ENCODE peak calls at places on chromosomes 3 and 15, in four cellular contexts. One of them, this sample, is unnamed.

GRCh38 chr3:178291555-178291954 is 244.7 kb upstream of the KCNMB2 start:
- DNase-seq in left ventricle myocardium inferior: no peak
- DNase-seq in PC-3: no peak
- DNase-seq in body of pancreas: no peak
- DNase-seq in this sample: no peak

GRCh38 chr3:45312836-45313493 is 75.4 kb upstream of the LARS2 start:
- DNase-seq in left ventricle myocardium inferior: no peak
- DNase-seq in body of pancreas: no peak
- DNase-seq in PC-3: no peak
- DNase-seq in this sample: no peak

GRCh38 chr3:159711560-159712333 is 276.9 kb upstream of the IL12A start:
- DNase-seq in body of pancreas: no peak
- DNase-seq in left ventricle myocardium inferior: peak; percentile 22
- DNase-seq in PC-3: peak; percentile 90
- DNase-seq in this sample: no peak

GRCh38 chr3:7710284-7710683 is 791.3 kb upstream of the LMCD1 start:
- DNase-seq in body of pancreas: no peak
- DNase-seq in left ventricle myocardium inferior: no peak
- DNase-seq in PC-3: no peak
- DNase-seq in this sample: no peak

GRCh38 chr3:29565236-29565635 is 284.4 kb downstream of the RBMS3 start:
- DNase-seq in PC-3: no peak
- DNase-seq in body of pancreas: no peak
- DNase-seq in left ventricle myocardium inferior: no peak
- DNase-seq in this sample: no peak

GRCh38 chr15:49044761-49045571 is 1.3 kb downstream of the SECISBP2L start:
- DNase-seq in left ventricle myocardium inferior: no peak
- DNase-seq in body of pancreas: no peak
- DNase-seq in PC-3: peak; percentile 5
- DNase-seq in this sample: no peak

GRCh38 chr3:159724627-159725026 is 264.0 kb upstream of the IL12A start:
- DNase-seq in body of pancreas: no peak
- DNase-seq in left ventricle myocardium inferior: no peak
- DNase-seq in PC-3: peak; percentile 75
- DNase-seq in this sample: no peak

GRCh38 chr3:70963412-70963811 is 620.1 kb downstream of the FOXP1 start:
- DNase-seq in body of pancreas: no peak
- DNase-seq in PC-3: peak; percentile 45
- DNase-seq in left ventricle myocardium inferior: no peak
- DNase-seq in this sample: no peak

GRCh38 chr3:8730641-8731040 is 3.0 kb upstream of the CAV3 start:
- DNase-seq in left ventricle myocardium inferior: no peak
- DNase-seq in PC-3: no peak
- DNase-seq in body of pancreas: no peak
- DNase-seq in this sample: no peak

GRCh38 chr3:156448300-156448699 is 106.6 kb downstream of the SSR3 start:
- DNase-seq in PC-3: peak; percentile 65
- DNase-seq in left ventricle myocardium inferior: no peak
- DNase-seq in body of pancreas: no peak
- DNase-seq in this sample: no peak

GRCh38 chr15:42082832-42083604 is 11.3 kb downstream of the PLA2G4D start:
- DNase-seq in left ventricle myocardium inferior: no peak
- DNase-seq in PC-3: no peak
- DNase-seq in body of pancreas: no peak
- DNase-seq in this sample: no peak

GRCh38 chr15:40893019-40893723 is 1.1 kb upstream of the VPS18 start:
- DNase-seq in left ventricle myocardium inferior: no peak
- DNase-seq in PC-3: no peak
- DNase-seq in body of pancreas: no peak
- DNase-seq in this sample: no peak

GRCh38 chr15:59178151-59178705 is 28.4 kb upstream of the LDHAL6B start:
- DNase-seq in left ventricle myocardium inferior: no peak
- DNase-seq in PC-3: no peak
- DNase-seq in body of pancreas: no peak
- DNase-seq in this sample: no peak

DNA sequence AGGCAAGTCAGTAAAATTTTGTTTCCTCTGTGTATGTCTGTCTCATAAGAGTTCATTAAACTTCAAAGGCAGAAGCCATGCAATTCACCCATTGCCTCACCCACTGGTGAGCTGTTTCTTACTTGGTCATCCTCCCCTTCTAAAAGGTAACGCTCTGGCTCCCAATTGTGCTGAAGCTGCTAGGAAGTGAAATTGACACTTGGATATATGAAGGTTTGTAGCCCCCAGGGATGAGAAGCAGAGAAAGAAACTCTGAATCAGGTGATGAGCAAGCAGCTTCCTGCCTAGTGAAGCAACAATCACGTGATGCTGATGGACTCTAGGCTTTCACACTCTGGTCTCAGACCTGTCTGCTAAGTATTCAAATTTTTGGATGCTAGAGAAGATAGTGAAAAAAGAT is 70.7 kb downstream of the CD200R1L start:
- DNase-seq in PC-3: peak; percentile 60
- DNase-seq in left ventricle myocardium inferior: no peak
- DNase-seq in body of pancreas: no peak
- DNase-seq in this sample: no peak
- H3K4me1 ChIP-seq in PC-3: peaks cover 71% of the 10 kb centered on the region
- H3K4me1 ChIP-seq in left ventricle myocardium inferior: peaks cover 5% of the 10 kb centered on the region
- H3K4me1 ChIP-seq in body of pancreas: no peaks in the 10 kb centered on the region
- H3K4me1 ChIP-seq in this sample: no peaks in the 10 kb centered on the region

DNA sequence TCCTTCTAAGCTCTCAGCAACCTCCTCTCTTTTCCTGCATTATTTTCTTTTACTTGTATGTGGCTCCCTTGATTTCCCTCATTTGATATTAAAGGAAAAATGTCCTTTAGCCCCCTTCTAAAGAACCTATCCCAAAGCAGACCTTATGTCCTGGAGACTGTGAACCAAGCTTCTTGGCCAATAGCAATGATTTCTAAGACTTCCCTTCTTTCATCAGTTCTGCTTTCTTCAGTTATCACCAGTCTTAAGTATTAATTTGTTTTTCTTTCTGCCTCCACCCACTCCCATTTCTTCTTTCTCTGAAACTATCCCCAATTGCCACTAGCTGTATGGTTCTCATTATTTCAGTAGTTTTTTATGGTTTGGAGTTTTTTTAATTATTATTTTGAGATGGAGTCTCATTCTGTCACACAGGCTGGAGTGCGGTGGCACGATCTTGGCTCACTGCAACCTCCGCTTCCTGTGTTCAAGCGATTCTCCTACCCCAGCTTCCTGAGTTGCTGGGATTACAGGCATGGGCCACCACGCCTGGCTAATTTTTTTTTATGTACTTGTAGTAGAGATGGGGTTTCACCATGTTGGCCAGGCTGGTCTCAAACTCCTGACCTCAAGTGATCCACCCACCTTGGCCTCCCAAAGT is 12.1 kb downstream of the TMOD3 start:
- DNase-seq in body of pancreas: no peak
- DNase-seq in PC-3: no peak
- DNase-seq in left ventricle myocardium inferior: no peak
- DNase-seq in this sample: no peak
- H3K4me1 ChIP-seq in body of pancreas: peaks cover 72% of the 10 kb centered on the region
- H3K4me1 ChIP-seq in PC-3: peaks cover 49% of the 10 kb centered on the region
- H3K4me1 ChIP-seq in left ventricle myocardium inferior: peaks cover 94% of the 10 kb centered on the region
- H3K4me1 ChIP-seq in this sample: peaks cover 6% of the 10 kb centered on the region

GRCh38 chr3:57256844-57257243 is 29.3 kb downstream of the APPL1 start:
- DNase-seq in body of pancreas: no peak
- DNase-seq in PC-3: no peak
- DNase-seq in left ventricle myocardium inferior: peak; percentile 27
- DNase-seq in this sample: no peak

GRCh38 chr3:57257678-57258077 is 30.1 kb downstream of the APPL1 start:
- DNase-seq in PC-3: peak; percentile 9
- DNase-seq in left ventricle myocardium inferior: no peak
- DNase-seq in body of pancreas: no peak
- DNase-seq in this sample: no peak

DNA sequence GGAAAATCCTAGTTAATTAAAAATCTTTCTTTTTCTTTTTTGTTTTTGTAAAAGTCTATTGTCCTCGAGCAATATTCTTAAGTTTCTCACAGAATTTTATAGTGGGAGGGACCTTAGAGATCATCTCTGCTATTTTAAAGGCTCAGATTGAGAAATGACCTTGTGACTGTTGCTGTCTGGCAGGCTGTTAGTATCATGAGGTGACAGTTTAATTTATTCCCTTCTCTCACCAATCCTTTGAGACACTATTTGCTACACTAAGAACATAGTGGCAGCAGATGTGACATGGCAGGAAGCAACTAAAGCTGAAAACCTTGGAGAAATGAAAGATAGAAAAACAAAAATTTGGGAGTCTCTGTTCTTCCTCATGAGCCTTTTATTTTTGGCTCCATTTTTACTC is 24.9 kb downstream of the APPL1 start:
- DNase-seq in body of pancreas: no peak
- DNase-seq in PC-3: no peak
- DNase-seq in left ventricle myocardium inferior: no peak
- DNase-seq in this sample: no peak
- H3K4me1 ChIP-seq in body of pancreas: peaks cover 9% of the 10 kb centered on the region
- H3K4me1 ChIP-seq in PC-3: peaks cover under 1% of the 10 kb centered on the region
- H3K4me1 ChIP-seq in left ventricle myocardium inferior: peaks cover 21% of the 10 kb centered on the region
- H3K4me1 ChIP-seq in this sample: no peaks in the 10 kb centered on the region

DNA sequence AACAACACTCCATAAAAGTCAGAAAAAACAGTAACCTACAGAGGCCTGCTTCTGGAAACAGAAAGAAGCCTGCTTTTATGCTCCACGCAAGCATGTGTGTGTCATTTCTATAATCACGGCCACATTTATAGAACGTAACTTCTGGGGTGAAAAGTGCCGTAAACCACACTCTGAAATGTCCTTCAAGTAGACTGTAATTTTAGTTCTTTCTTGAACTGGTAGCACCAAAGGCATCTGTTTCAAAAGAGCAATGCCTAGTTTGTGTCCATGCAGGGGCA is 19.5 kb upstream of the CMTM7 start:
- DNase-seq in body of pancreas: no peak
- DNase-seq in PC-3: no peak
- DNase-seq in left ventricle myocardium inferior: no peak
- DNase-seq in this sample: no peak
- H3K4me1 ChIP-seq in body of pancreas: no peaks in the 10 kb centered on the region
- H3K4me1 ChIP-seq in PC-3: no peaks in the 10 kb centered on the region
- H3K4me1 ChIP-seq in left ventricle myocardium inferior: no peaks in the 10 kb centered on the region
- H3K4me1 ChIP-seq in this sample: no peaks in the 10 kb centered on the region

GRCh38 chr3:51966486-51966885 is 768 bp downstream of the PCBP4 start:
- DNase-seq in PC-3: no peak
- DNase-seq in left ventricle myocardium inferior: no peak
- DNase-seq in body of pancreas: no peak
- DNase-seq in this sample: no peak

GRCh38 chr3:51967384-51968174 is at the start of gene PCBP4:
- DNase-seq in body of pancreas: peak; percentile 86
- DNase-seq in left ventricle myocardium inferior: peak; percentile 78
- DNase-seq in PC-3: peak; percentile 64
- DNase-seq in this sample: peak; percentile 90

GRCh38 chr3:51966016-51966415 is 1.2 kb downstream of the PCBP4 start:
- DNase-seq in left ventricle myocardium inferior: no peak
- DNase-seq in body of pancreas: no peak
- DNase-seq in PC-3: no peak
- DNase-seq in this sample: no peak

GRCh38 chr3:51968175-51968681 is 974 bp upstream of the PCBP4 start:
- DNase-seq in PC-3: no peak
- DNase-seq in left ventricle myocardium inferior: no peak
- DNase-seq in body of pancreas: peak; percentile 33
- DNase-seq in this sample: no peak

GRCh38 chr3:51966941-51967383 is 292 bp downstream of the PCBP4 start:
- DNase-seq in PC-3: no peak
- DNase-seq in left ventricle myocardium inferior: no peak
- DNase-seq in body of pancreas: peak; percentile 35
- DNase-seq in this sample: no peak
- H3K4me1 ChIP-seq in PC-3: peaks cover 16% of the 10 kb centered on the region
- H3K4me1 ChIP-seq in left ventricle myocardium inferior: peaks cover 89% of the 10 kb centered on the region
- H3K4me1 ChIP-seq in body of pancreas: peaks cover 64% of the 10 kb centered on the region
- H3K4me1 ChIP-seq in this sample: peaks cover 2% of the 10 kb centered on the region

DNA sequence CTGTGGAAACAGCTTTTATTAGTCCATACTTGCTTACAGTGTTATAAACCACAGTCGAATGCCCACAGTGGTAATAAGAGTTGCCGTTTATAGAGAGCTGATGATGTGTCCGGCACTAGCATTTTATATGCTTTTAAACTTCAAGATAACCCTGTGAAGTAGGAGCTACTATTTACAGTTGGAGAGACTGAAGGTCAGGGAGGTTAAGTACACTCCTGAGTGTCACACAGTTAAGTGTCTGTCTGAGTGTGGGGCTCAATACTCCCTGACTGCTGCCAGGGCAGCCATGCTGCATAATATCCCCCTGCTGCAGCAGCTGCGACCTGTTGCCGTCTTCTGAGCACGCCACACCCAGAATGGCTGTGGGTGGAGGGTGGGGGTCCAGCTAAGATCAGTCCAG is 89.9 kb upstream of the TNFAIP8L3 start:
- DNase-seq in PC-3: no peak
- DNase-seq in left ventricle myocardium inferior: no peak
- DNase-seq in body of pancreas: no peak
- DNase-seq in this sample: no peak
- H3K4me1 ChIP-seq in PC-3: no peaks in the 10 kb centered on the region
- H3K4me1 ChIP-seq in left ventricle myocardium inferior: peaks cover 40% of the 10 kb centered on the region
- H3K4me1 ChIP-seq in body of pancreas: no peaks in the 10 kb centered on the region
- H3K4me1 ChIP-seq in this sample: peaks cover 3% of the 10 kb centered on the region

DNA sequence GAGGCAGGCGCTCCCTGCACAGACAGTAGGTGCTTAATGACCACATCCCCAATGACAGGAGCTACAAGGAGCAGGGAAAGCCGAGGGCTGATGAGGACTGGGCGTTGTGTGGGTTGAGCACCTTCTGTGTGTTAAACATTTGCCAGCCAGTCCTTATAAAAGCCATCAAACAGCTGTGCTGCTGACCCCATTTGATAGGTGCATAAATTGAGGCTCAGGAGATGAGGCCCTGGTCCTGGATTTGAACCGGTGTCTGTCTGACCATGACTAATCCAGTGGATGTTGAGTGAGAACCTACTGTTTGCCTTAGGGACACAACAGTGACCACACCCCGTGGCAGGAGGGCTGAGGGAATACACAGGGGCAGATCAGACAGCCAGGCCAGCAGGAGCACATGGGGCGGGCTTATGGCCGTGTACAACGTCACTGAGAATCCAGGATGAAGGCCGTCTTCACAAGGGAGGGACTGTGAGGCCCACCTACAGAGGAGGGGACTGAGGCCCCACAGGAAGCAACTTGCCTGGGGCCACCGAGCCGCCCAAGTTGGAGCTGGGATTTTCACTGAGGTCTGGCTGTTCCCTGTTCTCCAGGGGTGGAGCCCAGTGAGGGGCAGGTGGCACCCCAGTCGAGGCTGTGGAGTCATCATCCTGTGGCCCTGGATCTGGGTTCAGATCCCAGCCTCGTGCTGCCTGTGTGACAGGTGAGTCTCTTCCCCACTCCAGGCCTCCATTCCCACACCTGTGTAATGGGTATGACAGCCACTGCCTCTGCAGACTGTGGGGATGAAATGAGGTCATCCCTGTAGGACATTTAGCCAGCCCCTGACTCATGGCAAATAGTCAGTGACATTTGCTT is 6.1 kb upstream of the PLXND1 start:
- DNase-seq in PC-3: peak; percentile 21
- DNase-seq in left ventricle myocardium inferior: peak; percentile 20
- DNase-seq in body of pancreas: no peak
- DNase-seq in this sample: peak; percentile 59
- H3K4me1 ChIP-seq in PC-3: no peaks in the 10 kb centered on the region
- H3K4me1 ChIP-seq in left ventricle myocardium inferior: peaks cover 98% of the 10 kb centered on the region
- H3K4me1 ChIP-seq in body of pancreas: peaks cover 15% of the 10 kb centered on the region
- H3K4me1 ChIP-seq in this sample: no peaks in the 10 kb centered on the region

This sample was measured in aorta.